ENCODE peak calls at places on chromosomes 1 and 21, in eight cellular contexts. H is endodermal cell, F is spleen, O is Caco-2, B is HCT116, N is endothelial cell of umbilical vein, E is neural progenitor cell, D is right cardiac atrium. J is an unnamed sample.

GRCh38 chr1:221637641-221638041 is 104.2 kb downstream of the DUSP10 start:
- DNase-seq in E (no peak), B (no peak), D (peak; percentile 14), N (no peak), F (no peak), H (no peak), O (no peak), J (no peak)

GRCh38 chr1:206851611-206852010 is 13.8 kb upstream of the IL20 start:
- DNase-seq in B (no peak), O (no peak), N (no peak), E (no peak), F (no peak), H (no peak), D (no peak), J (no peak)

GRCh38 chr1:155133799-155134281 is 1.8 kb upstream of the SLC50A1 start:
- DNase-seq in F (peak; percentile 71), O (no peak), E (no peak), D (no peak), H (no peak), B (no peak), N (peak; percentile 2), J (no peak)

GRCh38 chr1:158793604-158794003 is 12.6 kb upstream of the OR6N2 start:
- DNase-seq in H (peak; percentile 82), D (no peak), N (peak; percentile 2), O (no peak), E (peak; percentile 41), F (no peak), B (no peak), J (no peak)

GRCh38 chr1:160158534-160158933 is 7.1 kb downstream of the ATP1A4 start:
- DNase-seq in N (no peak), B (no peak), O (no peak), D (no peak), F (no peak), E (no peak), H (no peak), J (no peak)

GRCh38 chr21:22925032-22925431 is 1926.8 kb downstream of the NCAM2 start:
- DNase-seq in O (no peak), E (no peak), B (no peak), D (no peak), F (no peak), N (no peak), H (no peak), J (no peak)

GRCh38 chr21:29904359-29905282 is 35.2 kb downstream of the GRIK1 start:
- DNase-seq in H (peak; percentile 53), B (no peak), D (no peak), F (no peak), N (no peak), O (no peak), E (no peak), J (no peak)

GRCh38 chr1:155009221-155009711 is 6.7 kb downstream of the ZBTB7B start:
- DNase-seq in O (no peak), H (no peak), N (no peak), E (no peak), F (no peak), D (no peak), B (no peak), J (no peak)

GRCh38 chr1:72177711-72178110 is 104.6 kb downstream of the NEGR1 start:
- DNase-seq in H (no peak), O (no peak), B (no peak), N (no peak), F (no peak), D (no peak), E (no peak), J (no peak)

GRCh38 chr1:164659621-164660414 is 100.8 kb downstream of the PBX1 start:
- DNase-seq in F (no peak), E (no peak), B (peak; percentile 33), O (peak; percentile 88), H (peak; percentile 66), N (no peak), D (no peak), J (peak; percentile 67)

GRCh38 chr1:92705456-92705855 is 79.5 kb downstream of the EVI5 start:
- DNase-seq in E (no peak), B (no peak), D (no peak), F (no peak), H (no peak), N (peak; percentile 84), O (no peak), J (no peak)

GRCh38 chr1:158203693-158204457 is 23.2 kb downstream of the CD1D start:
- DNase-seq in F (no peak), D (no peak), E (peak; percentile 76), N (peak; percentile 70), H (peak; percentile 58), B (peak; percentile 69), O (peak; percentile 43), J (no peak)

GRCh38 chr1:19811206-19811851 is 3.8 kb downstream of the RNF186 start:
- DNase-seq in N (peak; percentile 38), B (peak; percentile 34), F (no peak), D (peak; percentile 42), H (peak; percentile 87), O (peak; percentile 29), E (peak; percentile 68), J (peak; percentile 36)

GRCh38 chr1:117815105-117815812 is 114.2 kb downstream of the GDAP2 start:
- DNase-seq in B (no peak), O (no peak), D (no peak), H (no peak), E (no peak), F (no peak), N (peak; percentile 57), J (no peak)

GRCh38 chr1:43818691-43819090 is 111.4 kb downstream of the ST3GAL3 start:
- DNase-seq in H (no peak), F (no peak), O (no peak), N (no peak), D (no peak), B (no peak), E (no peak), J (no peak)

GRCh38 chr1:27353166-27353565 is 11.3 kb downstream of the SYTL1 start:
- DNase-seq in E (no peak), D (no peak), O (no peak), H (no peak), N (no peak), B (no peak), F (no peak), J (no peak)

GRCh38 chr1:62676606-62677356 is 11.4 kb downstream of the DOCK7 start:
- DNase-seq in B (no peak), N (no peak), E (no peak), H (no peak), F (no peak), O (no peak), D (no peak), J (no peak)

GRCh38 chr1:91501527-91501859 is 842 bp downstream of the CDC7 start:
- DNase-seq in E (no peak), O (no peak), H (no peak), D (no peak), F (no peak), N (no peak), B (no peak), J (no peak)

GRCh38 chr1:19852036-19852435 is 30.2 kb upstream of the OTUD3 start:
- DNase-seq in H (no peak), F (no peak), D (no peak), O (no peak), E (no peak), N (no peak), B (no peak), J (no peak)

GRCh38 chr1:209576392-209576791 is 7.1 kb upstream of the CAMK1G start:
- DNase-seq in H (peak; percentile 84), N (no peak), O (no peak), E (peak; percentile 58), B (no peak), F (no peak), D (no peak), J (no peak)

GRCh38 chr1:6544831-6545230 is 9.5 kb downstream of the NOL9 start:
- DNase-seq in H (no peak), D (no peak), B (no peak), E (no peak), F (no peak), O (no peak), N (peak; percentile 83), J (no peak)

GRCh38 chr21:21029159-21029558 is 30.9 kb downstream of the NCAM2 start:
- DNase-seq in B (no peak), H (no peak), F (no peak), D (no peak), N (no peak), O (no peak), E (no peak), J (no peak)

GRCh38 chr1:205935869-205936268 is 7.4 kb downstream of the SLC26A9 start:
- DNase-seq in E (no peak), F (no peak), D (no peak), N (no peak), H (no peak), O (no peak), B (no peak), J (peak; percentile 46)

GRCh38 chr21:21003701-21004100 is 5.5 kb downstream of the NCAM2 start:
- DNase-seq in F (no peak), N (peak; percentile 6), B (peak; percentile 6), O (peak; percentile 35), H (peak; percentile 60), E (peak; percentile 56), D (no peak), J (no peak)

GRCh38 chr1:60573121-60573520 is 499.6 kb upstream of the C1orf87 start:
- DNase-seq in N (peak; percentile 35), D (no peak), O (no peak), B (no peak), E (no peak), H (no peak), F (no peak), J (no peak)

GRCh38 chr1:225603538-225604354 is 49.2 kb downstream of the ENAH start:
- DNase-seq in B (peak; percentile 54), O (no peak), D (no peak), N (peak; percentile 87), F (no peak), H (no peak), E (no peak), J (no peak)

GRCh38 chr1:5758000-5758858 is 234.0 kb downstream of the NPHP4 start:
- DNase-seq in B (no peak), F (peak; percentile 39), D (no peak), N (no peak), O (no peak), E (no peak), H (no peak), J (no peak)

GRCh38 chr1:65995326-65995725 is 202.6 kb downstream of the PDE4B start:
- DNase-seq in N (no peak), O (no peak), H (no peak), D (no peak), E (no peak), F (no peak), B (no peak), J (no peak)
- H3K4me1 ChIP-seq in N (no peaks in the 10 kb centered on the region), O (no peaks in the 10 kb centered on the region), H (no peaks in the 10 kb centered on the region), D (no peaks in the 10 kb centered on the region), E (no peaks in the 10 kb centered on the region), F (no peaks in the 10 kb centered on the region), B (no peaks in the 10 kb centered on the region), J (no peaks in the 10 kb centered on the region)

GRCh38 chr1:41171266-41171874 is 70.7 kb downstream of the SCMH1 start:
- DNase-seq in B (no peak), H (no peak), D (no peak), O (no peak), E (no peak), F (no peak), N (no peak), J (no peak)
- H3K4me1 ChIP-seq in B (no peaks in the 10 kb centered on the region), H (no peaks in the 10 kb centered on the region), D (no peaks in the 10 kb centered on the region), O (no peaks in the 10 kb centered on the region), E (no peaks in the 10 kb centered on the region), F (no peaks in the 10 kb centered on the region), N (no peaks in the 10 kb centered on the region), J (no peaks in the 10 kb centered on the region)

GRCh38 chr1:41371630-41372599 is 10.7 kb downstream of the FOXO6 start:
- DNase-seq in B (no peak), F (no peak), H (peak; percentile 93), E (peak; percentile 93), O (peak; percentile 42), N (no peak), D (no peak), J (no peak)
- H3K4me1 ChIP-seq in B (peaks cover 10% of the 10 kb centered on the region), F (peaks cover 2% of the 10 kb centered on the region), H (peaks cover 6% of the 10 kb centered on the region), E (peaks cover 32% of the 10 kb centered on the region), O (peaks cover 15% of the 10 kb centered on the region), N (no peaks in the 10 kb centered on the region), D (peaks cover 11% of the 10 kb centered on the region), J (peaks cover 4% of the 10 kb centered on the region)

GRCh38 chr1:234499119-234500039 is 20.4 kb upstream of the TARBP1 start:
- DNase-seq in O (peak; percentile 91), E (peak; percentile 90), N (peak; percentile 84), F (peak; percentile 96), D (peak; percentile 90), H (peak; percentile 96), B (peak; percentile 62), J (peak; percentile 91)
- H3K4me1 ChIP-seq in O (peaks cover 11% of the 10 kb centered on the region), E (peaks cover 12% of the 10 kb centered on the region), N (peaks cover 8% of the 10 kb centered on the region), F (peaks cover 24% of the 10 kb centered on the region), D (peaks cover 10% of the 10 kb centered on the region), H (peaks cover 6% of the 10 kb centered on the region), B (peaks cover 13% of the 10 kb centered on the region), J (peaks cover 4% of the 10 kb centered on the region)

J was measured in lung.